ENCODE peak calls at places on chromosomes 16 and 17, in six cellular contexts. B is amygdala, E is adipocyte, S is omental fat pad, A is ELR, Y is fibroblast of gingiva. T is an unnamed sample.

GRCh38 chr16:48526058-48526957 is 83.7 kb downstream of the N4BP1 start:
- DNase-seq in E (no peak), A (peak), Y (no peak), B (no peak), S (no peak), T (no peak)

GRCh38 chr16:30637952-30638351 is 12.8 kb upstream of the PRR14 start:
- DNase-seq in E (peak), B (no peak), Y (peak), S (no peak), A (peak), T (no peak)

GRCh38 chr17:2087597-2088211 is 32.8 kb downstream of the HIC1 start:
- DNase-seq in Y (no peak), S (no peak), A (peak), B (no peak), E (no peak), T (no peak)

GRCh38 chr17:31722251-31723056 is 136.6 kb downstream of the COPRS start:
- DNase-seq in S (no peak), E (peak), Y (no peak), B (no peak), A (peak), T (no peak)

GRCh38 chr16:89711601-89712475 is 8.9 kb downstream of the VPS9D1 start:
- DNase-seq in E (peak), B (no peak), A (peak), Y (no peak), S (no peak), T (no peak)

GRCh38 chr16:68782198-68783174 is 45.4 kb downstream of the CDH1 start:
- DNase-seq in E (no peak), S (no peak), Y (no peak), B (no peak), A (no peak), T (no peak)

GRCh38 chr16:76287466-76287865 is 10.3 kb downstream of the CNTNAP4 start:
- DNase-seq in B (no peak), Y (no peak), S (no peak), E (no peak), A (no peak), T (no peak)

GRCh38 chr16:57444711-57445110 is 2.5 kb downstream of the CIAPIN1 start:
- DNase-seq in E (no peak), S (no peak), A (peak), B (no peak), Y (peak), T (no peak)

GRCh38 chr16:66515543-66516171 is 34.3 kb downstream of the TK2 start:
- DNase-seq in Y (peak), B (no peak), E (peak), A (peak), S (no peak), T (peak)

GRCh38 chr16:64791756-64792155 is 330.1 kb downstream of the CDH11 start:
- DNase-seq in B (no peak), Y (no peak), S (no peak), A (no peak), E (peak), T (no peak)

GRCh38 chr16:79272141-79272577 is 328.4 kb downstream of the MAF start:
- DNase-seq in Y (no peak), A (no peak), S (no peak), B (no peak), E (no peak), T (no peak)

GRCh38 chr16:49356728-49357488 is 16.7 kb upstream of the C16orf78 start:
- DNase-seq in A (no peak), E (no peak), S (no peak), B (no peak), Y (no peak), T (no peak)

GRCh38 chr16:63981639-63982038 is 1140.2 kb downstream of the CDH11 start:
- DNase-seq in S (no peak), Y (no peak), E (peak), A (no peak), B (no peak), T (no peak)

GRCh38 chr17:15087946-15088345 is 177.2 kb downstream of the PMP22 start:
- DNase-seq in B (no peak), A (no peak), E (no peak), S (no peak), Y (no peak), T (no peak)

GRCh38 chr17:63774141-63774981 is at the start of gene DDX42:
- DNase-seq in A (peak), S (peak), B (no peak), E (peak), Y (peak), T (no peak)

GRCh38 chr17:80427366-80428282 is 12.7 kb downstream of the ENDOV start:
- DNase-seq in Y (no peak), E (no peak), A (no peak), B (no peak), S (no peak), T (no peak)

GRCh38 chr17:49438885-49439284 is 24.2 kb upstream of the PHB1 start:
- DNase-seq in S (no peak), B (no peak), A (peak), E (no peak), Y (no peak), T (no peak)

GRCh38 chr16:67199011-67199807 is at the start of gene ELMO3:
- DNase-seq in A (no peak), B (no peak), S (no peak), E (no peak), Y (no peak), T (no peak)

GRCh38 chr17:56523042-56523441 is 70.5 kb upstream of the NOG start:
- DNase-seq in A (no peak), Y (no peak), S (no peak), B (no peak), E (no peak), T (no peak)

GRCh38 chr16:81661082-81661481 is 118.0 kb upstream of the PLCG2 start:
- DNase-seq in Y (no peak), S (no peak), B (no peak), E (no peak), A (no peak), T (no peak)

GRCh38 chr17:15233022-15233805 is 31.9 kb downstream of the PMP22 start:
- DNase-seq in Y (peak), E (peak), S (no peak), A (peak), B (no peak), T (peak)

GRCh38 chr16:75965504-75966374 is 239.4 kb upstream of the CPHXL start:
- DNase-seq in E (no peak), S (no peak), B (no peak), Y (no peak), A (no peak), T (no peak)

GRCh38 chr16:79071424-79071823 is 529.1 kb downstream of the MAF start:
- DNase-seq in A (no peak), Y (no peak), E (no peak), S (no peak), B (no peak), T (no peak)

GRCh38 chr16:67177743-67178699 is 5.7 kb downstream of the MATCAP1 start:
- DNase-seq in S (no peak), B (no peak), Y (peak), E (peak), A (peak), T (no peak)